ENCODE peak calls at places on chromosomes 12 and 14, in five cellular contexts. D is NCI-H460; N is stimulated activated CD4-positive, alpha-beta T cell treated with anti-CD3 and anti-CD28 coated beads, Interleukin-1b, Interleukin-23, amount 100 ng/mL, for 24 hours; U is stomach; L is foreskin fibroblast. X is an unnamed sample.
A peak's percentile ranks its signal among the peaks of the same experiment; 100 is the strongest.

GRCh38 chr12:12899530-12900380 is 8.4 kb downstream of the GPRC5A start:
- DNase-seq in D (no peak), N (peak; percentile 21), U (no peak), L (peak; percentile 97), X (no peak)

GRCh38 chr12:54984602-54985376 is at the start of gene TESPA1:
- DNase-seq in D (no peak), N (peak; percentile 51), U (peak; percentile 54), L (no peak), X (peak; percentile 11)

GRCh38 chr12:25045869-25046268 is 97.0 kb upstream of the BCAT1 start:
- DNase-seq in D (no peak), N (no peak), U (no peak), L (no peak), X (no peak)

GRCh38 chr12:87320724-87321123 is 708.5 kb downstream of the C12orf50 start:
- DNase-seq in D (no peak), N (no peak), U (no peak), L (peak; percentile 3), X (no peak)

GRCh38 chr12:122830517-122831214 is 4.6 kb upstream of the HIP1R start:
- DNase-seq in D (peak; percentile 81), N (no peak), U (no peak), L (peak; percentile 98), X (no peak)

GRCh38 chr12:9049520-9050133 is 60.3 kb downstream of the KLRG1 start:
- DNase-seq in D (peak; percentile 38), N (no peak), U (no peak), L (peak; percentile 76), X (no peak)

GRCh38 chr12:77723308-77723707 is 107.4 kb upstream of the NAV3 start:
- DNase-seq in D (no peak), N (no peak), U (no peak), L (no peak), X (peak; percentile 6)

GRCh38 chr12:10562306-10562933 is 51.0 kb downstream of the MAGOHB start:
- DNase-seq in D (peak; percentile 29), N (no peak), U (no peak), L (peak; percentile 74), X (peak; percentile 22)

GRCh38 chr14:29648045-29648444 is 279.6 kb downstream of the PRKD1 start:
- DNase-seq in D (no peak), N (no peak), U (no peak), L (no peak), X (no peak)

GRCh38 chr14:59343585-59343984 is 121.6 kb downstream of the GPR135 start:
- DNase-seq in D (no peak), N (no peak), U (no peak), L (no peak), X (no peak)

GRCh38 chr12:27965411-27965810 is 7.1 kb downstream of the PTHLH start:
- DNase-seq in D (no peak), N (no peak), U (no peak), L (peak; percentile 44), X (no peak)

GRCh38 chr14:59189281-59189821 is 884 bp downstream of the DAAM1 start:
- DNase-seq in D (no peak), N (peak; percentile 4), U (no peak), L (peak; percentile 59), X (peak; percentile 22)

GRCh38 chr12:29782821-29783772 is 645 bp downstream of the TMTC1 start:
- DNase-seq in D (no peak), N (no peak), U (peak; percentile 28), L (peak; percentile 73), X (peak; percentile 16)

GRCh38 chr14:93941293-93941910 is 14.3 kb downstream of the FAM181A start:
- DNase-seq in D (no peak), N (no peak), U (no peak), L (peak; percentile 77), X (no peak)

GRCh38 chr12:101018540-101018939 is 191.5 kb downstream of the SLC5A8 start:
- DNase-seq in D (no peak), N (no peak), U (no peak), L (peak; percentile 78), X (no peak)

GRCh38 chr12:84822541-84822940 is 90.1 kb downstream of the SLC6A15 start:
- DNase-seq in D (no peak), N (no peak), U (no peak), L (peak; percentile 56), X (no peak)

GRCh38 chr12:127230843-127231260 is 1036.1 kb upstream of the TMEM132C start:
- DNase-seq in D (no peak), N (no peak), U (no peak), L (peak; percentile 98), X (no peak)

GRCh38 chr14:69695664-69696527 is 71.0 kb upstream of the SRSF5 start:
- DNase-seq in D (no peak), N (no peak), U (peak; percentile 52), L (peak; percentile 58), X (no peak)

GRCh38 chr12:123902821-123903220 is 69.8 kb downstream of the CCDC92 start:
- DNase-seq in D (no peak), N (no peak), U (no peak), L (no peak), X (no peak)

GRCh38 chr12:10121278-10121677 is 8.7 kb downstream of the CLEC7A start:
- DNase-seq in D (no peak), N (no peak), U (no peak), L (no peak), X (no peak)

GRCh38 chr12:89357297-89357730 is 5.0 kb upstream of the DUSP6 start:
- DNase-seq in D (no peak), N (no peak), U (no peak), L (no peak), X (no peak)

GRCh38 chr14:21711360-21711961 is 37.8 kb upstream of the OR4E1 start:
- DNase-seq in D (peak; percentile 46), N (no peak), U (no peak), L (peak; percentile 56), X (peak; percentile 13)

GRCh38 chr14:51653096-51653814 is 1.5 kb downstream of the FRMD6 start:
- DNase-seq in D (no peak), N (no peak), U (no peak), L (peak; percentile 76), X (no peak)

GRCh38 chr14:24920265-24921080 is 129.5 kb downstream of the STXBP6 start:
- DNase-seq in D (no peak), N (no peak), U (no peak), L (no peak), X (no peak)

GRCh38 chr12:7075931-7076330 is 15.4 kb downstream of the C1S start:
- DNase-seq in D (no peak), N (no peak), U (no peak), L (peak; percentile 90), X (no peak)

GRCh38 chr12:60832300-60832699 is 1236.5 kb downstream of the SLC16A7 start:
- DNase-seq in D (no peak), N (no peak), U (no peak), L (peak; percentile 39), X (no peak)

GRCh38 chr12:71216725-71217579 is 59.2 kb upstream of the TSPAN8 start:
- DNase-seq in D (peak; percentile 51), N (no peak), U (peak; percentile 38), L (peak; percentile 58), X (peak; percentile 24)

GRCh38 chr12:131897276-131897675 is 2.9 kb downstream of the ULK1 start:
- DNase-seq in D (no peak), N (no peak), U (no peak), L (no peak), X (no peak)

GRCh38 chr14:70845601-70846000 is 36.3 kb upstream of the MAP3K9 start:
- DNase-seq in D (no peak), N (no peak), U (no peak), L (no peak), X (no peak)

GRCh38 chr12:64660237-64661018 is 50.1 kb downstream of the RASSF3 start:
- DNase-seq in D (no peak), N (no peak), U (no peak), L (peak; percentile 18), X (no peak)

GRCh38 chr12:15188136-15188535 is 33.1 kb downstream of the RERG start:
- DNase-seq in D (no peak), N (no peak), U (no peak), L (no peak), X (no peak)

GRCh38 chr12:110458756-110459155 is 8.6 kb upstream of the ARPC3 start:
- DNase-seq in D (no peak), N (no peak), U (no peak), L (no peak), X (no peak)

GRCh38 chr14:57863471-57863870 is 2.4 kb downstream of the SLC35F4 start:
- DNase-seq in D (no peak), N (no peak), U (no peak), L (no peak), X (no peak)

GRCh38 chr12:124847675-124848074 is 16.0 kb downstream of the SCARB1 start:
- DNase-seq in D (no peak), N (no peak), U (no peak), L (peak; percentile 70), X (peak; percentile 53)